ENCODE peak calls at places on chromosomes 1 and 21, in seven cellular contexts. One of them, this sample, is unnamed.

GRCh38 chr1:50975436-50975835 is 5.4 kb downstream of the CDKN2C start:
- DNase-seq in stimulated activated CD4-positive, alpha-beta T cell treated with anti-CD3 and anti-CD28 coated beads, Interleukin-1b, Interleukin-23, amount 100 ng/mL, for 4 hours: no peak
- DNase-seq in ureter: no peak
- DNase-seq in iPS DF 19.7: no peak
- DNase-seq in T-helper 17 cell: no peak
- DNase-seq in RWPE1: no peak
- DNase-seq in T1000: no peak
- DNase-seq in this sample: no peak

GRCh38 chr1:201653238-201653637 is 114.3 kb downstream of the NAV1 start:
- DNase-seq in T-helper 17 cell: no peak
- DNase-seq in ureter: no peak
- DNase-seq in RWPE1: no peak
- DNase-seq in stimulated activated CD4-positive, alpha-beta T cell treated with anti-CD3 and anti-CD28 coated beads, Interleukin-1b, Interleukin-23, amount 100 ng/mL, for 4 hours: no peak
- DNase-seq in T1000: no peak
- DNase-seq in iPS DF 19.7: no peak
- DNase-seq in this sample: no peak

GRCh38 chr1:65423884-65424655 is 3.6 kb downstream of the LEPR start:
- DNase-seq in T-helper 17 cell: no peak
- DNase-seq in stimulated activated CD4-positive, alpha-beta T cell treated with anti-CD3 and anti-CD28 coated beads, Interleukin-1b, Interleukin-23, amount 100 ng/mL, for 4 hours: no peak
- DNase-seq in RWPE1: peak; percentile 73
- DNase-seq in T1000: peak; percentile 29
- DNase-seq in iPS DF 19.7: no peak
- DNase-seq in ureter: no peak
- DNase-seq in this sample: no peak

GRCh38 chr1:184804220-184804619 is 49.6 kb upstream of the EDEM3 start:
- DNase-seq in T-helper 17 cell: no peak
- DNase-seq in ureter: no peak
- DNase-seq in iPS DF 19.7: no peak
- DNase-seq in stimulated activated CD4-positive, alpha-beta T cell treated with anti-CD3 and anti-CD28 coated beads, Interleukin-1b, Interleukin-23, amount 100 ng/mL, for 4 hours: no peak
- DNase-seq in T1000: no peak
- DNase-seq in RWPE1: no peak
- DNase-seq in this sample: no peak

GRCh38 chr1:178273707-178274410 is 180.0 kb downstream of the RASAL2 start:
- DNase-seq in ureter: no peak
- DNase-seq in iPS DF 19.7: no peak
- DNase-seq in T-helper 17 cell: no peak
- DNase-seq in RWPE1: peak; percentile 56
- DNase-seq in stimulated activated CD4-positive, alpha-beta T cell treated with anti-CD3 and anti-CD28 coated beads, Interleukin-1b, Interleukin-23, amount 100 ng/mL, for 4 hours: no peak
- DNase-seq in T1000: no peak
- DNase-seq in this sample: no peak

GRCh38 chr21:29462475-29462874 is 163.8 kb downstream of the BACH1 start:
- DNase-seq in ureter: no peak
- DNase-seq in iPS DF 19.7: no peak
- DNase-seq in stimulated activated CD4-positive, alpha-beta T cell treated with anti-CD3 and anti-CD28 coated beads, Interleukin-1b, Interleukin-23, amount 100 ng/mL, for 4 hours: no peak
- DNase-seq in T-helper 17 cell: no peak
- DNase-seq in RWPE1: no peak
- DNase-seq in T1000: no peak
- DNase-seq in this sample: no peak

GRCh38 chr1:219058891-219059820 is 114.5 kb upstream of the LYPLAL1 start:
- DNase-seq in stimulated activated CD4-positive, alpha-beta T cell treated with anti-CD3 and anti-CD28 coated beads, Interleukin-1b, Interleukin-23, amount 100 ng/mL, for 4 hours: no peak
- DNase-seq in ureter: no peak
- DNase-seq in iPS DF 19.7: no peak
- DNase-seq in RWPE1: no peak
- DNase-seq in T1000: no peak
- DNase-seq in T-helper 17 cell: no peak
- DNase-seq in this sample: no peak

GRCh38 chr1:28781305-28781704 is 30.7 kb upstream of the OPRD1 start:
- DNase-seq in stimulated activated CD4-positive, alpha-beta T cell treated with anti-CD3 and anti-CD28 coated beads, Interleukin-1b, Interleukin-23, amount 100 ng/mL, for 4 hours: no peak
- DNase-seq in iPS DF 19.7: no peak
- DNase-seq in ureter: no peak
- DNase-seq in T-helper 17 cell: no peak
- DNase-seq in T1000: no peak
- DNase-seq in RWPE1: no peak
- DNase-seq in this sample: no peak

GRCh38 chr21:28426545-28426944 is 566.1 kb downstream of the LTN1 start:
- DNase-seq in RWPE1: no peak
- DNase-seq in T-helper 17 cell: no peak
- DNase-seq in T1000: no peak
- DNase-seq in ureter: no peak
- DNase-seq in stimulated activated CD4-positive, alpha-beta T cell treated with anti-CD3 and anti-CD28 coated beads, Interleukin-1b, Interleukin-23, amount 100 ng/mL, for 4 hours: no peak
- DNase-seq in iPS DF 19.7: no peak
- DNase-seq in this sample: no peak

GRCh38 chr1:53321366-53321765 is 6.5 kb downstream of the LRP8 start:
- DNase-seq in RWPE1: no peak
- DNase-seq in T-helper 17 cell: no peak
- DNase-seq in stimulated activated CD4-positive, alpha-beta T cell treated with anti-CD3 and anti-CD28 coated beads, Interleukin-1b, Interleukin-23, amount 100 ng/mL, for 4 hours: no peak
- DNase-seq in T1000: no peak
- DNase-seq in ureter: no peak
- DNase-seq in iPS DF 19.7: no peak
- DNase-seq in this sample: peak; percentile 40

GRCh38 chr1:215744419-215744818 is 177.3 kb downstream of the KCTD3 start:
- DNase-seq in iPS DF 19.7: no peak
- DNase-seq in stimulated activated CD4-positive, alpha-beta T cell treated with anti-CD3 and anti-CD28 coated beads, Interleukin-1b, Interleukin-23, amount 100 ng/mL, for 4 hours: no peak
- DNase-seq in RWPE1: no peak
- DNase-seq in T1000: no peak
- DNase-seq in ureter: no peak
- DNase-seq in T-helper 17 cell: no peak
- DNase-seq in this sample: no peak

GRCh38 chr1:152244576-152244975 is 20.6 kb upstream of the HRNR start:
- DNase-seq in T1000: no peak
- DNase-seq in iPS DF 19.7: no peak
- DNase-seq in stimulated activated CD4-positive, alpha-beta T cell treated with anti-CD3 and anti-CD28 coated beads, Interleukin-1b, Interleukin-23, amount 100 ng/mL, for 4 hours: no peak
- DNase-seq in ureter: no peak
- DNase-seq in T-helper 17 cell: no peak
- DNase-seq in RWPE1: peak; percentile 58
- DNase-seq in this sample: no peak

GRCh38 chr1:235022341-235023196 is 106.1 kb downstream of the TOMM20 start:
- DNase-seq in iPS DF 19.7: no peak
- DNase-seq in T-helper 17 cell: no peak
- DNase-seq in stimulated activated CD4-positive, alpha-beta T cell treated with anti-CD3 and anti-CD28 coated beads, Interleukin-1b, Interleukin-23, amount 100 ng/mL, for 4 hours: no peak
- DNase-seq in T1000: no peak
- DNase-seq in RWPE1: no peak
- DNase-seq in ureter: no peak
- DNase-seq in this sample: no peak

GRCh38 chr1:7209340-7209739 is 424.1 kb downstream of the CAMTA1 start:
- DNase-seq in RWPE1: no peak
- DNase-seq in T-helper 17 cell: no peak
- DNase-seq in T1000: no peak
- DNase-seq in stimulated activated CD4-positive, alpha-beta T cell treated with anti-CD3 and anti-CD28 coated beads, Interleukin-1b, Interleukin-23, amount 100 ng/mL, for 4 hours: no peak
- DNase-seq in iPS DF 19.7: no peak
- DNase-seq in ureter: no peak
- DNase-seq in this sample: no peak

GRCh38 chr1:99956755-99957154 is 13.0 kb upstream of the SLC35A3 start:
- DNase-seq in stimulated activated CD4-positive, alpha-beta T cell treated with anti-CD3 and anti-CD28 coated beads, Interleukin-1b, Interleukin-23, amount 100 ng/mL, for 4 hours: no peak
- DNase-seq in RWPE1: no peak
- DNase-seq in ureter: no peak
- DNase-seq in T1000: no peak
- DNase-seq in iPS DF 19.7: no peak
- DNase-seq in T-helper 17 cell: no peak
- DNase-seq in this sample: no peak

GRCh38 chr1:10598088-10598712 is 123.5 kb downstream of the PEX14 start:
- DNase-seq in iPS DF 19.7: no peak
- DNase-seq in ureter: no peak
- DNase-seq in T1000: no peak
- DNase-seq in stimulated activated CD4-positive, alpha-beta T cell treated with anti-CD3 and anti-CD28 coated beads, Interleukin-1b, Interleukin-23, amount 100 ng/mL, for 4 hours: no peak
- DNase-seq in RWPE1: no peak
- DNase-seq in T-helper 17 cell: no peak
- DNase-seq in this sample: no peak

GRCh38 chr1:21764615-21765423 is 18.1 kb downstream of the USP48 start:
- DNase-seq in ureter: no peak
- DNase-seq in T-helper 17 cell: no peak
- DNase-seq in T1000: peak; percentile 81
- DNase-seq in RWPE1: peak; percentile 68
- DNase-seq in iPS DF 19.7: no peak
- DNase-seq in stimulated activated CD4-positive, alpha-beta T cell treated with anti-CD3 and anti-CD28 coated beads, Interleukin-1b, Interleukin-23, amount 100 ng/mL, for 4 hours: no peak
- DNase-seq in this sample: no peak

GRCh38 chr1:58650141-58650540 is 49.7 kb downstream of the MYSM1 start:
- DNase-seq in ureter: no peak
- DNase-seq in iPS DF 19.7: no peak
- DNase-seq in RWPE1: peak; percentile 5
- DNase-seq in stimulated activated CD4-positive, alpha-beta T cell treated with anti-CD3 and anti-CD28 coated beads, Interleukin-1b, Interleukin-23, amount 100 ng/mL, for 4 hours: no peak
- DNase-seq in T1000: no peak
- DNase-seq in T-helper 17 cell: no peak
- DNase-seq in this sample: no peak

GRCh38 chr1:3077081-3077480 is 8.1 kb downstream of the PRDM16 start:
- DNase-seq in T1000: no peak
- DNase-seq in T-helper 17 cell: no peak
- DNase-seq in iPS DF 19.7: no peak
- DNase-seq in stimulated activated CD4-positive, alpha-beta T cell treated with anti-CD3 and anti-CD28 coated beads, Interleukin-1b, Interleukin-23, amount 100 ng/mL, for 4 hours: no peak
- DNase-seq in RWPE1: no peak
- DNase-seq in ureter: no peak
- DNase-seq in this sample: no peak

GRCh38 chr1:92784051-92784638 is 763 bp downstream of the EVI5 start:
- DNase-seq in T-helper 17 cell: no peak
- DNase-seq in RWPE1: peak; percentile 68
- DNase-seq in T1000: peak; percentile 15
- DNase-seq in ureter: peak; percentile 49
- DNase-seq in stimulated activated CD4-positive, alpha-beta T cell treated with anti-CD3 and anti-CD28 coated beads, Interleukin-1b, Interleukin-23, amount 100 ng/mL, for 4 hours: peak; percentile 5
- DNase-seq in iPS DF 19.7: no peak
- DNase-seq in this sample: no peak

GRCh38 chr1:91501527-91501859 is 842 bp downstream of the CDC7 start:
- DNase-seq in iPS DF 19.7: peak; percentile 20
- DNase-seq in T1000: no peak
- DNase-seq in stimulated activated CD4-positive, alpha-beta T cell treated with anti-CD3 and anti-CD28 coated beads, Interleukin-1b, Interleukin-23, amount 100 ng/mL, for 4 hours: no peak
- DNase-seq in RWPE1: peak; percentile 52
- DNase-seq in T-helper 17 cell: no peak
- DNase-seq in ureter: no peak
- DNase-seq in this sample: no peak

GRCh38 chr21:41460578-41461527 is 34.8 kb downstream of the MX1 start:
- DNase-seq in T1000: no peak
- DNase-seq in stimulated activated CD4-positive, alpha-beta T cell treated with anti-CD3 and anti-CD28 coated beads, Interleukin-1b, Interleukin-23, amount 100 ng/mL, for 4 hours: peak; percentile 50
- DNase-seq in iPS DF 19.7: no peak
- DNase-seq in RWPE1: peak; percentile 59
- DNase-seq in ureter: peak; percentile 83
- DNase-seq in T-helper 17 cell: peak; percentile 20
- DNase-seq in this sample: peak; percentile 52

GRCh38 chr1:59516881-59517280 is 220.0 kb downstream of the FGGY start:
- DNase-seq in iPS DF 19.7: no peak
- DNase-seq in RWPE1: no peak
- DNase-seq in ureter: no peak
- DNase-seq in T1000: no peak
- DNase-seq in T-helper 17 cell: no peak
- DNase-seq in stimulated activated CD4-positive, alpha-beta T cell treated with anti-CD3 and anti-CD28 coated beads, Interleukin-1b, Interleukin-23, amount 100 ng/mL, for 4 hours: no peak
- DNase-seq in this sample: no peak

GRCh38 chr1:200838676-200839445 is 33.9 kb upstream of the GPR25 start:
- DNase-seq in RWPE1: no peak
- DNase-seq in iPS DF 19.7: no peak
- DNase-seq in stimulated activated CD4-positive, alpha-beta T cell treated with anti-CD3 and anti-CD28 coated beads, Interleukin-1b, Interleukin-23, amount 100 ng/mL, for 4 hours: no peak
- DNase-seq in T1000: no peak
- DNase-seq in ureter: no peak
- DNase-seq in T-helper 17 cell: no peak
- DNase-seq in this sample: no peak

GRCh38 chr1:27508139-27508665 is 18.2 kb upstream of the WASF2 start:
- DNase-seq in ureter: no peak
- DNase-seq in T1000: no peak
- DNase-seq in stimulated activated CD4-positive, alpha-beta T cell treated with anti-CD3 and anti-CD28 coated beads, Interleukin-1b, Interleukin-23, amount 100 ng/mL, for 4 hours: no peak
- DNase-seq in iPS DF 19.7: no peak
- DNase-seq in RWPE1: no peak
- DNase-seq in T-helper 17 cell: no peak
- DNase-seq in this sample: no peak

GRCh38 chr1:230274254-230274653 is 151.9 kb downstream of the PGBD5 start:
- DNase-seq in T1000: no peak
- DNase-seq in ureter: no peak
- DNase-seq in iPS DF 19.7: no peak
- DNase-seq in RWPE1: no peak
- DNase-seq in T-helper 17 cell: no peak
- DNase-seq in stimulated activated CD4-positive, alpha-beta T cell treated with anti-CD3 and anti-CD28 coated beads, Interleukin-1b, Interleukin-23, amount 100 ng/mL, for 4 hours: no peak
- DNase-seq in this sample: no peak

GRCh38 chr1:180912801-180913616 is at the start of gene KIAA1614:
- DNase-seq in stimulated activated CD4-positive, alpha-beta T cell treated with anti-CD3 and anti-CD28 coated beads, Interleukin-1b, Interleukin-23, amount 100 ng/mL, for 4 hours: no peak
- DNase-seq in ureter: peak; percentile 54
- DNase-seq in iPS DF 19.7: no peak
- DNase-seq in RWPE1: peak; percentile 29
- DNase-seq in T1000: no peak
- DNase-seq in T-helper 17 cell: no peak
- DNase-seq in this sample: no peak

GRCh38 chr1:8844421-8845063 is 27.1 kb upstream of the RERE start:
- DNase-seq in ureter: no peak
- DNase-seq in stimulated activated CD4-positive, alpha-beta T cell treated with anti-CD3 and anti-CD28 coated beads, Interleukin-1b, Interleukin-23, amount 100 ng/mL, for 4 hours: no peak
- DNase-seq in T-helper 17 cell: no peak
- DNase-seq in RWPE1: no peak
- DNase-seq in iPS DF 19.7: no peak
- DNase-seq in T1000: no peak
- DNase-seq in this sample: no peak

GRCh38 chr1:211259596-211260126 is 495 bp downstream of the RCOR3 start:
- DNase-seq in T-helper 17 cell: peak; percentile 58
- DNase-seq in ureter: peak; percentile 68
- DNase-seq in iPS DF 19.7: no peak
- DNase-seq in RWPE1: peak; percentile 36
- DNase-seq in stimulated activated CD4-positive, alpha-beta T cell treated with anti-CD3 and anti-CD28 coated beads, Interleukin-1b, Interleukin-23, amount 100 ng/mL, for 4 hours: no peak
- DNase-seq in T1000: no peak
- DNase-seq in this sample: no peak

GRCh38 chr1:222916067-222916466 is 101.2 kb downstream of the DISP1 start:
- DNase-seq in stimulated activated CD4-positive, alpha-beta T cell treated with anti-CD3 and anti-CD28 coated beads, Interleukin-1b, Interleukin-23, amount 100 ng/mL, for 4 hours: no peak
- DNase-seq in ureter: no peak
- DNase-seq in T1000: no peak
- DNase-seq in iPS DF 19.7: no peak
- DNase-seq in T-helper 17 cell: no peak
- DNase-seq in RWPE1: no peak
- DNase-seq in this sample: no peak

GRCh38 chr1:23638786-23639241 is 52.8 kb upstream of the RPL11 start:
- DNase-seq in T1000: no peak
- DNase-seq in T-helper 17 cell: no peak
- DNase-seq in stimulated activated CD4-positive, alpha-beta T cell treated with anti-CD3 and anti-CD28 coated beads, Interleukin-1b, Interleukin-23, amount 100 ng/mL, for 4 hours: no peak
- DNase-seq in iPS DF 19.7: no peak
- DNase-seq in ureter: no peak
- DNase-seq in RWPE1: no peak
- DNase-seq in this sample: no peak

GRCh38 chr1:219580019-219580676 is 32.8 kb downstream of the ZC3H11B start:
- DNase-seq in iPS DF 19.7: no peak
- DNase-seq in ureter: no peak
- DNase-seq in T1000: no peak
- DNase-seq in stimulated activated CD4-positive, alpha-beta T cell treated with anti-CD3 and anti-CD28 coated beads, Interleukin-1b, Interleukin-23, amount 100 ng/mL, for 4 hours: no peak
- DNase-seq in T-helper 17 cell: no peak
- DNase-seq in RWPE1: no peak
- DNase-seq in this sample: no peak

GRCh38 chr1:224676613-224677012 is 60.5 kb downstream of the CNIH3 start:
- DNase-seq in T-helper 17 cell: no peak
- DNase-seq in RWPE1: no peak
- DNase-seq in iPS DF 19.7: no peak
- DNase-seq in stimulated activated CD4-positive, alpha-beta T cell treated with anti-CD3 and anti-CD28 coated beads, Interleukin-1b, Interleukin-23, amount 100 ng/mL, for 4 hours: no peak
- DNase-seq in T1000: no peak
- DNase-seq in ureter: no peak
- DNase-seq in this sample: no peak

GRCh38 chr1:26500488-26501175 is 28.4 kb downstream of the HMGN2 start:
- DNase-seq in stimulated activated CD4-positive, alpha-beta T cell treated with anti-CD3 and anti-CD28 coated beads, Interleukin-1b, Interleukin-23, amount 100 ng/mL, for 4 hours: peak; percentile 97
- DNase-seq in ureter: peak; percentile 95
- DNase-seq in T-helper 17 cell: peak; percentile 82
- DNase-seq in RWPE1: peak; percentile 85
- DNase-seq in iPS DF 19.7: no peak
- DNase-seq in T1000: peak; percentile 80
- DNase-seq in this sample: peak; percentile 86

GRCh38 chr1:162178432-162178831 is 108.9 kb downstream of the NOS1AP start:
- DNase-seq in iPS DF 19.7: no peak
- DNase-seq in T-helper 17 cell: no peak
- DNase-seq in stimulated activated CD4-positive, alpha-beta T cell treated with anti-CD3 and anti-CD28 coated beads, Interleukin-1b, Interleukin-23, amount 100 ng/mL, for 4 hours: no peak
- DNase-seq in ureter: no peak
- DNase-seq in T1000: no peak
- DNase-seq in RWPE1: no peak
- DNase-seq in this sample: no peak

GRCh38 chr1:41282679-41283317 is 40.7 kb upstream of the SCMH1 start:
- DNase-seq in ureter: no peak
- DNase-seq in T-helper 17 cell: no peak
- DNase-seq in RWPE1: peak; percentile 61
- DNase-seq in stimulated activated CD4-positive, alpha-beta T cell treated with anti-CD3 and anti-CD28 coated beads, Interleukin-1b, Interleukin-23, amount 100 ng/mL, for 4 hours: peak; percentile 11
- DNase-seq in iPS DF 19.7: no peak
- DNase-seq in T1000: no peak
- DNase-seq in this sample: peak; percentile 39

GRCh38 chr1:107683683-107684082 is 281.3 kb downstream of the VAV3 start:
- DNase-seq in T-helper 17 cell: no peak
- DNase-seq in stimulated activated CD4-positive, alpha-beta T cell treated with anti-CD3 and anti-CD28 coated beads, Interleukin-1b, Interleukin-23, amount 100 ng/mL, for 4 hours: no peak
- DNase-seq in T1000: no peak
- DNase-seq in iPS DF 19.7: no peak
- DNase-seq in ureter: no peak
- DNase-seq in RWPE1: no peak
- DNase-seq in this sample: no peak

This sample was measured in progenitor cell of endocrine pancreas.